ENCODE peak calls at places on chromosomes 16 and 17, in six cellular contexts. E is T follicular helper cell; I is right cardiac atrium; X is BJ; G is COR-L47; F is stimulated activated CD4-positive, alpha-beta T cell treated with anti-CD3 and anti-CD28 coated beads, Interleukin-15, amount 100 ng/mL, for 1 hour. K is an unnamed sample.

GRCh38 chr16:89014611-89015230 is 37.7 kb upstream of the CBFA2T3 start:
- DNase-seq in E (no peak), I (peak; percentile 2), X (no peak), G (no peak), F (no peak), K (no peak)

GRCh38 chr16:47519996-47520679 is 59.0 kb downstream of the PHKB start:
- DNase-seq in E (no peak), I (no peak), X (no peak), G (no peak), F (no peak), K (no peak)

GRCh38 chr17:43020789-43021738 is 1.1 kb downstream of the VAT1 start:
- DNase-seq in E (no peak), I (peak; percentile 83), X (no peak), G (peak; percentile 39), F (no peak), K (peak; percentile 75)

GRCh38 chr17:42340691-42341127 is 47.5 kb downstream of the STAT3 start:
- DNase-seq in E (no peak), I (no peak), X (no peak), G (no peak), F (no peak), K (no peak)

GRCh38 chr17:7041607-7042506 is 2.0 kb downstream of the SLC16A11 start:
- DNase-seq in E (no peak), I (peak; percentile 33), X (no peak), G (no peak), F (no peak), K (no peak)

GRCh38 chr16:66366433-66367299 is at the start of gene CDH5:
- DNase-seq in E (no peak), I (peak; percentile 86), X (no peak), G (no peak), F (no peak), K (no peak)

GRCh38 chr17:45942284-45942683 is 47.9 kb downstream of the MAPT start:
- DNase-seq in E (no peak), I (peak; percentile 79), X (no peak), G (no peak), F (no peak), K (peak; percentile 97)

GRCh38 chr16:57159447-57159846 is 26.4 kb downstream of the PSME3IP1 start:
- DNase-seq in E (no peak), I (no peak), X (no peak), G (no peak), F (no peak), K (no peak)

GRCh38 chr17:44400226-44400847 is 10.9 kb upstream of the ITGA2B start:
- DNase-seq in E (no peak), I (no peak), X (no peak), G (no peak), F (no peak), K (no peak)

GRCh38 chr16:67249762-67250327 is 1.1 kb downstream of the SLC9A5 start:
- DNase-seq in E (no peak), I (peak; percentile 5), X (no peak), G (no peak), F (no peak), K (no peak)

GRCh38 chr17:5631958-5632357 is 47.6 kb upstream of the NLRP1 start:
- DNase-seq in E (no peak), I (no peak), X (no peak), G (no peak), F (no peak), K (no peak)

GRCh38 chr17:61895391-61895790 is 32.1 kb upstream of the BRIP1 start:
- DNase-seq in E (no peak), I (no peak), X (no peak), G (no peak), F (no peak), K (no peak)

GRCh38 chr16:86722970-86723369 is 144.6 kb downstream of the FOXL1 start:
- DNase-seq in E (no peak), I (no peak), X (no peak), G (no peak), F (no peak), K (no peak)

GRCh38 chr17:78992542-78993212 is 13.0 kb upstream of the LGALS3BP start:
- DNase-seq in E (no peak), I (no peak), X (no peak), G (no peak), F (no peak), K (no peak)

GRCh38 chr16:72664122-72664479 is 383.8 kb downstream of the ZFHX3 start:
- DNase-seq in E (no peak), I (no peak), X (no peak), G (no peak), F (no peak), K (no peak)

GRCh38 chr17:4204190-4204589 is 59.6 kb downstream of the ANKFY1 start:
- DNase-seq in E (no peak), I (no peak), X (no peak), G (no peak), F (no peak), K (no peak)

GRCh38 chr16:84964729-84965128 is 46.6 kb downstream of the ZDHHC7 start:
- DNase-seq in E (no peak), I (no peak), X (no peak), G (no peak), F (no peak), K (no peak)

GRCh38 chr17:20243524-20243923 is 223.8 kb downstream of the LGALS9B start:
- DNase-seq in E (no peak), I (no peak), X (no peak), G (no peak), F (no peak), K (no peak)

GRCh38 chr16:87582221-87582965 is 19.9 kb upstream of the JPH3 start:
- DNase-seq in E (no peak), I (peak; percentile 81), X (peak; percentile 30), G (no peak), F (no peak), K (peak; percentile 21)

GRCh38 chr17:80970044-80970761 is 21.4 kb upstream of the CHMP6 start:
- DNase-seq in E (peak; percentile 15), I (peak; percentile 57), X (no peak), G (no peak), F (no peak), K (no peak)

GRCh38 chr16:68284847-68285246 is 20.5 kb downstream of the SLC7A6 start:
- DNase-seq in E (no peak), I (no peak), X (no peak), G (no peak), F (no peak), K (no peak)

GRCh38 chr17:63914471-63914870 is 3.4 kb upstream of the CSHL1 start:
- DNase-seq in E (no peak), I (no peak), X (no peak), G (no peak), F (no peak), K (no peak)

GRCh38 chr17:29613371-29613837 is 9.3 kb downstream of the CORO6 start:
- DNase-seq in E (peak; percentile 88), I (peak; percentile 96), X (no peak), G (no peak), F (peak; percentile 93), K (no peak)

GRCh38 chr17:58968662-58969061 is 138.0 kb downstream of the TRIM37 start:
- DNase-seq in E (no peak), I (no peak), X (no peak), G (no peak), F (no peak), K (no peak)

GRCh38 chr16:27859020-27859419 is 204.5 kb downstream of the GSG1L start:
- DNase-seq in E (no peak), I (no peak), X (no peak), G (no peak), F (no peak), K (no peak)

GRCh38 chr17:68843522-68843921 is 111.7 kb downstream of the ABCA8 start:
- DNase-seq in E (no peak), I (no peak), X (no peak), G (no peak), F (no peak), K (no peak)

GRCh38 chr16:22977294-22977697 is 163.3 kb downstream of the HS3ST2 start:
- DNase-seq in E (no peak), I (no peak), X (no peak), G (no peak), F (no peak), K (no peak)

GRCh38 chr17:17628388-17629008 is 37.0 kb upstream of the PEMT start:
- DNase-seq in E (no peak), I (no peak), X (no peak), G (no peak), F (peak; percentile 22), K (no peak)

GRCh38 chr16:66036775-66037715 is 329.4 kb upstream of the CDH5 start:
- DNase-seq in E (no peak), I (no peak), X (peak; percentile 95), G (no peak), F (no peak), K (no peak)

GRCh38 chr17:60579090-60579489 is 20.9 kb upstream of the PPM1D start:
- DNase-seq in E (no peak), I (no peak), X (no peak), G (no peak), F (no peak), K (no peak)

GRCh38 chr17:80792373-80792781 is 199.3 kb upstream of the CHMP6 start:
- DNase-seq in E (no peak), I (no peak), X (no peak), G (no peak), F (no peak), K (no peak)

GRCh38 chr17:42422958-42423712 is at the start of gene CAVIN1:
- DNase-seq in E (no peak), I (peak; percentile 99), X (peak; percentile 91), G (no peak), F (no peak), K (peak; percentile 22)

GRCh38 chr16:72876221-72876620 is 171.7 kb downstream of the ZFHX3 start:
- DNase-seq in E (no peak), I (peak; percentile 86), X (peak; percentile 70), G (no peak), F (no peak), K (no peak)

GRCh38 chr16:30491744-30492308 is 19.3 kb downstream of the ITGAL start:
- DNase-seq in E (no peak), I (peak; percentile 22), X (peak; percentile 48), G (no peak), F (no peak), K (no peak)